ENCODE peak calls at places on chromosomes 7 and 10, in six cellular contexts. H is OCI-LY7; Z is fibroblast of mammary gland; A is ACHN; C is effector CD4-positive, alpha-beta T cell; Q is anterior cingulate cortex. N is an unnamed sample.

GRCh38 chr7:41501466-41501865 is 201.4 kb downstream of the INHBA start:
- DNase-seq in H (no peak), Z (no peak), A (no peak), C (no peak), Q (no peak), N (no peak)

GRCh38 chr7:112060625-112061024 is 145.6 kb downstream of the DOCK4 start:
- DNase-seq in H (no peak), Z (no peak), A (no peak), C (no peak), Q (no peak), N (no peak)

GRCh38 chr10:62019013-62019684 is 117.7 kb downstream of the ARID5B start:
- DNase-seq in H (no peak), Z (peak), A (no peak), C (no peak), Q (no peak), N (no peak)

GRCh38 chr10:15254808-15255655 is 86.5 kb upstream of the NMT2 start:
- DNase-seq in H (no peak), Z (no peak), A (no peak), C (no peak), Q (peak), N (peak)

GRCh38 chr7:2954433-2954853 is 89.2 kb downstream of the CARD11 start:
- DNase-seq in H (no peak), Z (no peak), A (no peak), C (no peak), Q (no peak), N (no peak)

GRCh38 chr10:52883996-52884871 is 111.7 kb upstream of the MBL2 start:
- DNase-seq in H (peak), Z (peak), A (peak), C (no peak), Q (peak), N (peak)

GRCh38 chr7:134444961-134445315 is 14.0 kb downstream of the AKR1B1 start:
- DNase-seq in H (no peak), Z (no peak), A (no peak), C (no peak), Q (no peak), N (no peak)

GRCh38 chr10:92891885-92892705 is 43.8 kb downstream of the EXOC6 start:
- DNase-seq in H (no peak), Z (peak), A (peak), C (no peak), Q (no peak), N (no peak)

GRCh38 chr10:80664071-80664680 is 126.5 kb downstream of the SH2D4B start:
- DNase-seq in H (peak), Z (peak), A (peak), C (peak), Q (peak), N (peak)

GRCh38 chr10:63614371-63614891 is 93.2 kb downstream of the REEP3 start:
- DNase-seq in H (no peak), Z (peak), A (no peak), C (no peak), Q (no peak), N (no peak)

GRCh38 chr7:18754766-18755165 is 259.2 kb downstream of the HDAC9 start:
- DNase-seq in H (no peak), Z (peak), A (no peak), C (no peak), Q (no peak), N (no peak)

GRCh38 chr10:12308102-12308501 is 41.2 kb upstream of the CAMK1D start:
- DNase-seq in H (no peak), Z (no peak), A (no peak), C (no peak), Q (no peak), N (no peak)

GRCh38 chr7:112160130-112160770 is 45.9 kb downstream of the DOCK4 start:
- DNase-seq in H (no peak), Z (peak), A (peak), C (no peak), Q (no peak), N (no peak)

GRCh38 chr10:23172846-23173548 is 19.1 kb upstream of the PTF1A start:
- DNase-seq in H (no peak), Z (no peak), A (no peak), C (no peak), Q (no peak), N (no peak)

GRCh38 chr10:119343001-119343601 is 135.7 kb downstream of the GRK5 start:
- DNase-seq in H (no peak), Z (no peak), A (no peak), C (no peak), Q (no peak), N (no peak)

GRCh38 chr7:94907420-94908203 is at the start of gene PPP1R9A:
- DNase-seq in H (no peak), Z (peak), A (peak), C (no peak), Q (peak), N (peak)

GRCh38 chr7:138875794-138876193 is 77.8 kb upstream of the ATP6V0A4 start:
- DNase-seq in H (no peak), Z (peak), A (peak), C (peak), Q (no peak), N (no peak)

GRCh38 chr7:136104269-136104603 is 127.1 kb upstream of the MTPN start:
- DNase-seq in H (no peak), Z (no peak), A (no peak), C (no peak), Q (no peak), N (no peak)

GRCh38 chr10:35875281-35875680 is 233.2 kb upstream of the FZD8 start:
- DNase-seq in H (no peak), Z (no peak), A (no peak), C (no peak), Q (no peak), N (no peak)

GRCh38 chr7:82443044-82443800 is at the start of gene CACNA2D1:
- DNase-seq in H (no peak), Z (peak), A (peak), C (no peak), Q (peak), N (peak)

GRCh38 chr10:121662945-121663917 is 65.0 kb upstream of the FGFR2 start:
- DNase-seq in H (peak), Z (no peak), A (peak), C (no peak), Q (no peak), N (peak)

GRCh38 chr7:121891731-121892130 is 18.8 kb downstream of the PTPRZ1 start:
- DNase-seq in H (no peak), Z (no peak), A (no peak), C (no peak), Q (no peak), N (no peak)

GRCh38 chr7:137626469-137627067 is 220.2 kb downstream of the DGKI start:
- DNase-seq in H (peak), Z (peak), A (peak), C (no peak), Q (peak), N (peak)

GRCh38 chr10:112952282-112952991 is 2.4 kb downstream of the TCF7L2 start:
- DNase-seq in H (no peak), Z (no peak), A (peak), C (no peak), Q (no peak), N (no peak)

GRCh38 chr7:44081266-44081748 is 1.0 kb downstream of the POLM start:
- DNase-seq in H (peak), Z (no peak), A (no peak), C (no peak), Q (no peak), N (no peak)

GRCh38 chr7:104878577-104878976 is 135.4 kb upstream of the KMT2E start:
- DNase-seq in H (no peak), Z (no peak), A (no peak), C (no peak), Q (no peak), N (no peak)

GRCh38 chr7:157829491-157829890 is 492.7 kb downstream of the DNAJB6 start:
- DNase-seq in H (no peak), Z (no peak), A (no peak), C (no peak), Q (no peak), N (no peak)

GRCh38 chr7:108014747-108015682 is 12.1 kb upstream of the LAMB1 start:
- DNase-seq in H (no peak), Z (peak), A (no peak), C (no peak), Q (no peak), N (no peak)

GRCh38 chr10:47339759-47340612 is 8.2 kb upstream of the RBP3 start:
- DNase-seq in H (no peak), Z (no peak), A (no peak), C (no peak), Q (no peak), N (no peak)

GRCh38 chr10:72087969-72088878 is at the start of gene SPOCK2:
- DNase-seq in H (peak), Z (no peak), A (peak), C (peak), Q (no peak), N (peak)